ENCODE peak calls at places on chromosomes 1 and 21, in eight cellular contexts. I is GM23338, T is H1, D is sigmoid colon, B is K562, R is stomach, C is HepG2, A is breast epithelium. Z is an unnamed sample.

GRCh38 chr1:152942161-152942560 is 4.8 kb upstream of the SPRR5 start:
- DNase-seq in I (no peak), T (no peak), D (no peak), B (no peak), R (no peak), C (no peak), A (no peak), Z (no peak)

GRCh38 chr1:208257326-208257725 is 13.1 kb upstream of the PLXNA2 start:
- DNase-seq in I (no peak), T (no peak), D (no peak), B (no peak), R (no peak), C (no peak), A (no peak), Z (no peak)

GRCh38 chr1:114113801-114114750 is 39.6 kb downstream of the SYT6 start:
- DNase-seq in I (no peak), T (no peak), D (no peak), B (peak), R (no peak), C (no peak), A (no peak), Z (peak)

GRCh38 chr1:224880593-224881307 is 48.7 kb upstream of the DNAH14 start:
- DNase-seq in I (peak), T (peak), D (no peak), B (no peak), R (no peak), C (peak), A (no peak), Z (peak)

GRCh38 chr1:225713281-225713680 is 60.4 kb upstream of the ENAH start:
- DNase-seq in I (peak), T (no peak), D (no peak), B (no peak), R (no peak), C (peak), A (no peak), Z (no peak)

GRCh38 chr21:45443595-45444181 is 38.7 kb downstream of the COL18A1 start:
- DNase-seq in I (no peak), T (no peak), D (no peak), B (no peak), R (no peak), C (no peak), A (no peak), Z (no peak)

GRCh38 chr1:206685256-206685748 is 597 bp downstream of the MAPKAPK2 start:
- DNase-seq in I (peak), T (no peak), D (peak), B (peak), R (no peak), C (no peak), A (no peak), Z (no peak)

GRCh38 chr1:94012686-94013330 is 103.6 kb upstream of the GCLM start:
- DNase-seq in I (peak), T (peak), D (no peak), B (no peak), R (no peak), C (no peak), A (no peak), Z (no peak)

GRCh38 chr1:201418461-201418860 is 3.1 kb downstream of the TNNI1 start:
- DNase-seq in I (no peak), T (no peak), D (no peak), B (no peak), R (no peak), C (no peak), A (no peak), Z (no peak)

GRCh38 chr1:225514671-225515081 is 86.8 kb upstream of the LBR start:
- DNase-seq in I (no peak), T (no peak), D (no peak), B (no peak), R (no peak), C (no peak), A (no peak), Z (no peak)

GRCh38 chr21:16192900-16193299 is 463.1 kb downstream of the USP25 start:
- DNase-seq in I (no peak), T (no peak), D (no peak), B (no peak), R (no peak), C (no peak), A (no peak), Z (no peak)

DNA sequence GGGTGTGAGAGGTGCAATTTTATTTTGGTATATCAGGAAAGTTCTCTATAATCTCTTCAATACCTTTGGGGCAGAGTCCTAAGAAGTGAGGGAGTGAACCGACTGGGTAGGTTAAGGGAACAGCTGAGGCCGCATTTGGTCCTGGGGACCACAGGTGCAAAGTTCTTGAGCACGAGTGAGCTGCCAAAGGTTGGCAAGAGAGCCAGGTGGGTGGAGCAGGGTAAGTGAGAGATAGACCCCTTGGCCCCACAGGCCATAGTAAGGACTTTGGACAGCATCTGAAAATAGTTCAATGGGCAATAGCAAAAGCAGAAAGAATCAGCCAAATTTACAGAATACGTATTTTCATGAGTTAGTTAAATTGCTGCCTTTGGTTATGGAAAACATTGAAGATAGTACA is 11.0 kb upstream of the NID1 start:
- DNase-seq in I (no peak), T (no peak), D (no peak), B (no peak), R (no peak), C (peak), A (no peak), Z (no peak)
- H3K27ac ChIP-seq in I (no peak), T (no peak), D (no peak), B (no peak), R (no peak), C (peak), A (no peak), Z (no peak)

GRCh38 chr1:157418659-157419058 is 133.7 kb downstream of the FCRL5 start:
- DNase-seq in I (no peak), T (no peak), D (no peak), B (no peak), R (no peak), C (no peak), A (no peak), Z (no peak)
- TF ChIP-seq POLR2AphosphoS5 in I (no peak), T (no peak), D (no peak), B (no peak), R (no peak), C (no peak), A (no peak), Z (no peak)

GRCh38 chr1:9061949-9062555 is 7.4 kb downstream of the SLC2A5 start:
- DNase-seq in I (no peak), T (no peak), D (no peak), B (no peak), R (no peak), C (no peak), A (no peak), Z (no peak)
- H3K27ac ChIP-seq in I (no peak), T (no peak), D (peak), B (no peak), R (no peak), C (no peak), A (no peak), Z (no peak)

DNA sequence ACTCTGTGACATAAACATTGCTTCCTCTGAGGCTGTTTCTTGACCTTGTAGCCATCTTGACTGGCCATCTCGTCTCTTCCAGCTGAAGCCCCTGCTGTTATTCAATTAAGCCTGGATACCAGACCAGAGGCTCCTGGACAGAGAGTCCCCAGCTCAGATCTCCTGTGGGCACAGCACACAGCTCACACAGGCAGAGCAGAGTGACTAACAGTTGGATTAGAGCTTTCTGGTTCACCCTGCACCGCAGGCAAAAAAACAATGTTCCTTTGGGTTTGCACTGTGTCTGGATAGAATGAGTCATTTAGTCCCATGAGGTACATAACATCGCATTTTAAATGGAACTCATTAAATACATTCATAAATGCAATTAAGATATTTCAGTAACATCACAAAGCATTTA is 33.4 kb upstream of the USH2A start:
- DNase-seq in I (peak), T (no peak), D (no peak), B (no peak), R (no peak), C (no peak), A (no peak), Z (no peak)
- TF ChIP-seq POLR2AphosphoS5 in I (no peak), T (no peak), D (no peak), B (no peak), R (no peak), C (no peak), A (no peak), Z (no peak)

GRCh38 chr21:34558166-34558565 is 46.2 kb upstream of the KCNE1 start:
- DNase-seq in I (no peak), T (no peak), D (no peak), B (no peak), R (no peak), C (no peak), A (no peak), Z (no peak)

GRCh38 chr21:34560021-34560420 is 48.0 kb upstream of the KCNE1 start:
- DNase-seq in I (no peak), T (no peak), D (no peak), B (no peak), R (no peak), C (no peak), A (no peak), Z (no peak)

GRCh38 chr21:34560609-34561008 is 48.6 kb upstream of the KCNE1 start:
- DNase-seq in I (no peak), T (no peak), D (no peak), B (no peak), R (no peak), C (no peak), A (no peak), Z (no peak)

GRCh38 chr21:34557261-34557660 is 45.3 kb upstream of the KCNE1 start:
- DNase-seq in I (no peak), T (no peak), D (no peak), B (no peak), R (no peak), C (no peak), A (no peak), Z (no peak)

GRCh38 chr21:34558960-34559631 is 47.1 kb upstream of the KCNE1 start:
- DNase-seq in I (no peak), T (no peak), D (no peak), B (no peak), R (no peak), C (no peak), A (no peak), Z (no peak)
- H3K27ac ChIP-seq in I (no peak), T (no peak), D (peak), B (no peak), R (peak), C (no peak), A (peak), Z (no peak)

GRCh38 chr1:168342572-168343280 is 62.0 kb downstream of the TBX19 start:
- DNase-seq in I (peak), T (peak), D (peak), B (peak), R (peak), C (peak), A (peak), Z (peak)
- TF ChIP-seq POLR2AphosphoS5 in I (no peak), T (no peak), D (peak), B (no peak), R (no peak), C (no peak), A (no peak), Z (no peak)

DNA sequence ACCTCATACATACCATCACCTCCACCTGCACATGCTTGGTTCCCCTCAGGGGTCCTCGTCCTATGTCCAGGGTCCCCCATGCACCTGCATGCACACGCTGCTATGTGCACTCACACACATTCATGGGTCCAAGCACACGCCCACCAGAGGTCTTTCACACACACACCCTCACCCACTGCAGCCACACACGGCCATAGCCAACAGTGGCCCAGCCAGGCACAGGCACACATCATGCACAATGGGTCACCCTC is 1.2 kb downstream of the SDC3 start:
- DNase-seq in I (no peak), T (no peak), D (no peak), B (no peak), R (no peak), C (no peak), A (no peak), Z (no peak)
- H3K27ac ChIP-seq in I (no peak), T (no peak), D (peak), B (no peak), R (peak), C (no peak), A (peak), Z (peak)

GRCh38 chr1:43836267-43836951 is 97.2 kb upstream of the ARTN start:
- DNase-seq in I (no peak), T (no peak), D (peak), B (peak), R (peak), C (peak), A (no peak), Z (peak)
- TF ChIP-seq POLR2AphosphoS5 in I (no peak), T (no peak), D (no peak), B (no peak), R (no peak), C (no peak), A (no peak), Z (peak)